ENCODE peak calls at places on chromosomes 16 and 17, in six cellular contexts. X is heart right ventricle; C is uterus; E is substantia nigra; N is stimulated activated CD4-positive, alpha-beta T cell treated with anti-CD3 and anti-CD28 coated beads, Interleukin-4, amount 100 ng/mL, for 24 hours; P is iris pigment epithelial cell. Z is an unnamed sample.

GRCh38 chr17:53626286-53626685 is 196.4 kb upstream of the KIF2B start:
- DNase-seq in C (no peak), N (no peak), E (no peak), P (peak), X (no peak), Z (peak)

GRCh38 chr17:49995055-49995738 is at the start of gene DLX3:
- DNase-seq in E (peak), N (peak), P (peak), X (peak), C (peak), Z (peak)

GRCh38 chr17:78915872-78916632 is 9.1 kb downstream of the TIMP2 start:
- DNase-seq in X (peak), N (no peak), C (no peak), P (peak), E (no peak), Z (peak)

GRCh38 chr16:47320546-47321315 is 140.1 kb downstream of the ITFG1 start:
- DNase-seq in N (no peak), C (no peak), P (no peak), E (no peak), X (no peak), Z (no peak)

GRCh38 chr17:42774066-42774750 is 959 bp downstream of the VPS25 start:
- DNase-seq in E (no peak), N (no peak), X (no peak), C (no peak), P (peak), Z (peak)

GRCh38 chr17:9120471-9120870 is 99.2 kb downstream of the NTN1 start:
- DNase-seq in X (no peak), E (no peak), C (no peak), P (peak), N (no peak), Z (no peak)

GRCh38 chr16:54879681-54880080 is 51.0 kb upstream of the IRX5 start:
- DNase-seq in C (no peak), P (peak), N (no peak), E (no peak), X (no peak), Z (no peak)

GRCh38 chr16:51994597-51994996 is 552.3 kb downstream of the TOX3 start:
- DNase-seq in E (no peak), X (peak), P (no peak), N (no peak), C (no peak), Z (no peak)

GRCh38 chr17:62722625-62723024 is 85.5 kb downstream of the MARCHF10 start:
- DNase-seq in X (no peak), E (no peak), C (no peak), P (peak), N (no peak), Z (no peak)

GRCh38 chr17:50656509-50656908 is 21.8 kb downstream of the ABCC3 start:
- DNase-seq in N (no peak), E (no peak), X (no peak), C (no peak), P (no peak), Z (no peak)